ENCODE peak calls at places on chromosomes 2 and 18, in nine cellular contexts. L is Karpas-422, T is GM12878, W is mesendoderm, K is neural progenitor cell, M is hepatocyte, R is HCT116, G is astrocyte, J is fibroblast of lung. A is an unnamed sample.
A peak's percentile ranks its signal among the peaks of the same experiment; 100 is the strongest.

GRCh38 chr2:127081826-127082633 is 24.9 kb downstream of the BIN1 start:
- DNase-seq in J (no peak), K (no peak), G (no peak), T (no peak), M (peak; percentile 52), W (no peak), R (no peak), L (peak; percentile 49), A (peak; percentile 63)

GRCh38 chr18:36600548-36600947 is 228.3 kb downstream of the TPGS2 start:
- DNase-seq in M (no peak), T (no peak), J (no peak), K (no peak), G (no peak), L (no peak), R (no peak), W (no peak), A (no peak)

GRCh38 chr2:119248311-119248710 is 24.7 kb downstream of the STEAP3 start:
- DNase-seq in J (peak; percentile 93), T (no peak), K (no peak), G (peak; percentile 89), M (no peak), W (no peak), L (no peak), R (no peak), A (no peak)

GRCh38 chr2:107927034-107927534 is 59.2 kb upstream of the SLC5A7 start:
- DNase-seq in K (no peak), R (no peak), M (no peak), G (no peak), T (no peak), L (no peak), W (no peak), J (no peak), A (no peak)

GRCh38 chr18:47915229-47915628 is 15.2 kb downstream of the SMAD2 start:
- DNase-seq in T (no peak), W (no peak), M (no peak), L (no peak), K (no peak), J (peak; percentile 20), G (no peak), R (no peak), A (no peak)

GRCh38 chr2:170587937-170588336 is 127.2 kb upstream of the SP5 start:
- DNase-seq in J (no peak), R (no peak), M (no peak), K (no peak), W (no peak), L (no peak), G (no peak), T (no peak), A (no peak)

GRCh38 chr2:44897406-44897805 is 44.1 kb upstream of the SIX3 start:
- DNase-seq in R (no peak), J (no peak), L (no peak), M (no peak), G (no peak), W (no peak), K (no peak), T (no peak), A (no peak)

GRCh38 chr2:74155830-74156229 is 8.1 kb upstream of the BOLA3 start:
- DNase-seq in K (no peak), R (no peak), M (no peak), T (no peak), G (no peak), J (no peak), W (no peak), L (no peak), A (no peak)

GRCh38 chr2:127048618-127048935 is 58.4 kb downstream of the BIN1 start:
- DNase-seq in K (no peak), T (no peak), L (no peak), R (no peak), J (no peak), W (no peak), G (no peak), M (no peak), A (no peak)

GRCh38 chr2:232341061-232341738 is 37.4 kb upstream of the ALPP start:
- DNase-seq in K (no peak), J (no peak), T (no peak), G (no peak), L (no peak), R (no peak), M (peak; percentile 31), W (no peak), A (no peak)

DNA sequence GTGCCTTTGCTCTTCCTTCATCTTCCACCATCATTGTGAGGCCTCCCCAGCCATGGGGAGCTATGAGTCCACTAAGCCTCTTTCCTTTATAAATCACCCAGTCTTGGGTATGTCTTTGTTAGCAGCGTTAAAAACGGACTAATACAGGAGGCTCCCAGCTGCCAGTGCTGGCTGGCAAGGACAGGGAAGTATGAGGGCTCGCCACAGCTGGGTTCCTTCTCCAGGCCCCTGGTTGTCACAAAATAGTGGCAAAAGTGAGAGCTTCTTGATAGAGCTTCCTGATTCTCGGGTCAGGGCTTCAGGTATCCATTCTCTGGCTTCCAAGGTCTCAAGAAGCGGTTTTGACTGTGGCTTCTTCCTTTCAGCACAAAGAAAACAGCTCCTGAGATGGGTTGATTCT is 85.0 kb downstream of the ZNF516 start:
- DNase-seq in K (no peak), G (no peak), J (no peak), T (no peak), R (no peak), M (no peak), L (no peak), W (no peak), A (no peak)
- H3K79me2 ChIP-seq in K (peaks cover 100% of the 10 kb centered on the region), G (peaks cover 78% of the 10 kb centered on the region), J (peaks cover 27% of the 10 kb centered on the region), T (peaks cover 25% of the 10 kb centered on the region), R (peaks cover 5% of the 10 kb centered on the region), M (peaks cover 100% of the 10 kb centered on the region), L (peaks cover 100% of the 10 kb centered on the region), W (no peaks in the 10 kb centered on the region), A (peaks cover 6% of the 10 kb centered on the region)

GRCh38 chr2:88853403-88853790 is 161.9 kb downstream of the RPIA start:
- DNase-seq in R (no peak), M (no peak), J (no peak), G (no peak), K (no peak), W (no peak), L (peak; percentile 63), T (no peak), A (no peak)

GRCh38 chr2:88852753-88853402 is 161.4 kb downstream of the RPIA start:
- DNase-seq in J (no peak), R (no peak), G (no peak), T (no peak), L (peak; percentile 64), W (no peak), K (no peak), M (no peak), A (peak; percentile 29)

GRCh38 chr2:88856409-88857135 is 165.1 kb downstream of the RPIA start:
- DNase-seq in J (no peak), M (no peak), L (peak; percentile 89), K (no peak), R (no peak), T (no peak), G (no peak), W (no peak), A (peak; percentile 81)

GRCh38 chr2:88855620-88856408 is 164.3 kb downstream of the RPIA start:
- DNase-seq in T (no peak), G (no peak), R (no peak), K (no peak), J (no peak), W (no peak), M (no peak), L (peak; percentile 94), A (peak; percentile 94)

GRCh38 chr2:88854528-88854927 is 163.1 kb downstream of the RPIA start:
- DNase-seq in J (no peak), L (peak; percentile 70), M (no peak), K (no peak), G (no peak), W (no peak), T (no peak), R (no peak), A (peak; percentile 50)
- H3K4me2 ChIP-seq in J (no peak overlapping the region), L (peak overlapping the region; percentile 89), M (no peak overlapping the region), K (no peak overlapping the region), G (no peak overlapping the region), W (no peak overlapping the region), T (no peak overlapping the region), R (no peak overlapping the region), A (peak overlapping the region; percentile 77)

DNA sequence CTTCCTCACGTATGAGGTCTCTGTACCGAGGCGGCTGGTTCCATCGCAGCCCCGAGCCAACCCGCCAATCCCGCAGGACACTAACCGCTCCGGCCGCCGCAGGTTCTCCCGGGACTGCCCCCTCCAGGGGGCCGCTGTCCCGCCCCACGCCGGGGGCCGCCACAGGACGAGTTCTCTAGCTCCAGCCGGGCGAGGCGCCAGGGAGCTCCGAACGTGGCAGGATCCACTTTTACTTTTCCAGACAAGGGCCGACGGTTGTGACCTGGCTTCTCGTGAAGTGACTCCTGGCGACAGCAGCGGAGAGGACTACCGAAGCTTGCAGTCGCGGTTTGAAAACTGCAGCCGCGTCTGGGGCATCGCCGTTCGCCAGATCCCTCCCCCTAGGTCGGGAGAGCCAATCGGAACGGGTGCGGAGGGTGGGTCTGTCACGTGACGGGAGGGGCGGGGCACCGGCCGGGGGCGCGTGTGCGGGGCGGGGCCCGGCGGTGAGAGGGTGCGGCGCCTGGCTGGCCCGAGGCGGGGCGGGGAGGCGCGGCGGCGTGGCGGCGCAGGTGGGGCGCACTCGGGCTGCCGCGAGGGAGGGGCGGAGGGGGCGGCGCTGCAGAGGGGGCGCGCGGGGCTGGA is at the start of gene STK17B:
- DNase-seq in T (peak; percentile 82), J (peak; percentile 91), L (peak; percentile 98), K (peak; percentile 97), M (peak; percentile 97), W (peak; percentile 97), R (peak; percentile 88), G (peak; percentile 83), A (peak; percentile 97)
- H3K79me2 ChIP-seq in T (peaks cover 50% of the 10 kb centered on the region), J (peaks cover 49% of the 10 kb centered on the region), L (peaks cover 93% of the 10 kb centered on the region), K (peaks cover 45% of the 10 kb centered on the region), M (peaks cover 42% of the 10 kb centered on the region), W (peaks cover 15% of the 10 kb centered on the region), R (peaks cover 44% of the 10 kb centered on the region), G (peaks cover 48% of the 10 kb centered on the region), A (peaks cover 94% of the 10 kb centered on the region)

GRCh38 chr2:112683550-112684414 is 37.0 kb upstream of the NT5DC4 start:
- DNase-seq in W (peak; percentile 87), L (no peak), G (no peak), T (no peak), J (no peak), R (no peak), K (no peak), M (no peak), A (no peak)

GRCh38 chr2:112682101-112682500 is 36.4 kb downstream of the SLC20A1 start:
- DNase-seq in T (no peak), R (no peak), K (no peak), G (no peak), J (no peak), L (no peak), W (no peak), M (no peak), A (no peak)

GRCh38 chr2:112686348-112687217 is 34.2 kb upstream of the NT5DC4 start:
- DNase-seq in J (no peak), G (no peak), R (no peak), L (no peak), T (no peak), W (no peak), M (no peak), K (no peak), A (peak; percentile 73)

GRCh38 chr2:112685167-112685884 is 35.5 kb upstream of the NT5DC4 start:
- DNase-seq in R (no peak), G (no peak), L (no peak), M (no peak), K (no peak), W (no peak), J (no peak), T (no peak), A (peak; percentile 19)

DNA sequence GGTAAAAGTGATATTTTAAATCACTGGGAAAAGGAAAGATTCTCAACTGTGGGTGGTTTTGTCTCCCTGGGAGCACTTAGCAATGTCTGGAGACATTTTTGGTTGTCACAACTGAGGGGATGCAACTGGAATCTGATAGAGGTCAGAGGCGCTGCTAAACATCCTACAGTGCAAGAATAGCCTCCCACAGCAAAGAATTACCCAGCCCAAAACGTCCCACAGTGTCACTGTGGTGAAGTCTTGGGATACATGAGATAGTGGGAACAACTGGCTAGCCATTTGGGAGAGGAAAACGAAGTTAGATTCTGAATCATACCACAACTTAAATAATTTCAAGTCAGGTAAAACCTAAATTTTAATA is 36.4 kb upstream of the NT5DC4 start:
- DNase-seq in J (no peak), L (no peak), G (no peak), R (no peak), W (no peak), M (no peak), T (no peak), K (no peak), A (no peak)
- H3K4me2 ChIP-seq in J (no peak overlapping the region), L (no peak overlapping the region), G (no peak overlapping the region), R (no peak overlapping the region), W (no peak overlapping the region), M (no peak overlapping the region), T (no peak overlapping the region), K (no peak overlapping the region), A (no peak overlapping the region)